ENCODE peak calls at places on chromosomes 13 and 19, in four cellular contexts. K, N, T and S are unnamed samples.

GRCh38 chr19:4206818-4207484 is 22.4 kb upstream of the EBI3 start:
- DNase-seq in K (no peak), T (no peak), N (peak; percentile 65), S (no peak)

GRCh38 chr19:34253711-34254551 is 423 bp upstream of the GARRE1 start:
- DNase-seq in T (no peak), K (peak; percentile 66), N (no peak), S (peak; percentile 95)

GRCh38 chr19:14073925-14074838 is 1.6 kb downstream of the MISP3 start:
- DNase-seq in K (no peak), N (no peak), T (peak; percentile 38), S (no peak)

GRCh38 chr19:11111771-11112144 is 22.5 kb downstream of the LDLR start:
- DNase-seq in K (no peak), T (no peak), N (no peak), S (no peak)

GRCh38 chr13:82654851-82655517 is 1227.3 kb downstream of the SLITRK1 start:
- DNase-seq in T (no peak), N (no peak), K (no peak), S (no peak)

GRCh38 chr19:13985771-13986347 is 20.3 kb downstream of the RFX1 start:
- DNase-seq in K (no peak), N (no peak), T (no peak), S (peak; percentile 47)

GRCh38 chr19:43555185-43555770 is 20.0 kb downstream of the XRCC1 start:
- DNase-seq in K (peak; percentile 62), N (peak; percentile 87), T (peak; percentile 75), S (peak; percentile 92)

GRCh38 chr19:1355974-1356865 is 27.5 kb upstream of the NDUFS7 start:
- DNase-seq in N (no peak), T (no peak), K (no peak), S (no peak)

GRCh38 chr19:50510700-50511068 is 307 bp downstream of the JOSD2 start:
- DNase-seq in N (no peak), K (no peak), T (no peak), S (no peak)

GRCh38 chr13:35881360-35881759 is 249.8 kb downstream of the DCLK1 start:
- DNase-seq in T (no peak), N (no peak), K (no peak), S (no peak)

GRCh38 chr13:25906211-25906661 is 145.6 kb downstream of the SHISA2 start:
- DNase-seq in T (no peak), K (no peak), N (no peak), S (no peak)

GRCh38 chr13:38103851-38104250 is 234.3 kb upstream of the TRPC4 start:
- DNase-seq in K (no peak), N (no peak), T (no peak), S (no peak)

GRCh38 chr13:41622545-41623429 is 165.4 kb downstream of the RGCC start:
- DNase-seq in K (no peak), N (no peak), T (no peak), S (no peak)

GRCh38 chr13:47858678-47859050 is 142.4 kb downstream of the SUCLA2 start:
- DNase-seq in N (no peak), K (no peak), T (no peak), S (no peak)

GRCh38 chr19:17977073-17977472 is 10.2 kb downstream of the KCNN1 start:
- DNase-seq in K (no peak), N (no peak), T (no peak), S (no peak)

GRCh38 chr19:45442927-45443461 is 19.3 kb upstream of the ERCC1 start:
- DNase-seq in N (no peak), T (peak; percentile 62), K (no peak), S (peak; percentile 38)

GRCh38 chr19:19485161-19485997 is 30.0 kb downstream of the TSSK6 start:
- DNase-seq in N (no peak), T (no peak), K (no peak), S (no peak)

GRCh38 chr13:44818428-44818827 is 170.8 kb downstream of the NUFIP1 start:
- DNase-seq in N (no peak), T (no peak), K (peak; percentile 24), S (no peak)

GRCh38 chr13:27174766-27175455 is 3.3 kb upstream of the USP12 start:
- DNase-seq in K (no peak), T (no peak), N (no peak), S (no peak)

GRCh38 chr19:15294591-15294990 is 37.7 kb downstream of the BRD4 start:
- DNase-seq in N (no peak), T (no peak), K (no peak), S (no peak)

GRCh38 chr13:101127741-101128353 is 288.5 kb downstream of the NALCN start:
- DNase-seq in K (peak; percentile 33), T (peak; percentile 14), N (peak; percentile 19), S (no peak)

GRCh38 chr13:97459215-97459772 is 25.3 kb downstream of the RAP2A start:
- DNase-seq in N (no peak), K (no peak), T (no peak), S (no peak)

GRCh38 chr13:33953203-33953602 is 135.3 kb downstream of the RFC3 start:
- DNase-seq in K (no peak), T (no peak), N (no peak), S (no peak)

GRCh38 chr13:34913040-34913439 is 29.0 kb upstream of the NBEA start:
- DNase-seq in T (no peak), N (no peak), K (no peak), S (peak; percentile 34)

GRCh38 chr19:55495646-55496349 is 7.6 kb downstream of the SSC5D start:
- DNase-seq in N (no peak), K (no peak), T (no peak), S (no peak)

GRCh38 chr13:65112123-65113075 is 2117.7 kb downstream of the PCDH9 start:
- DNase-seq in N (no peak), K (no peak), T (no peak), S (no peak)

GRCh38 chr13:33285420-33286124 is at the start of gene STARD13:
- DNase-seq in K (peak; percentile 92), N (peak; percentile 78), T (peak; percentile 10), S (peak; percentile 86)

GRCh38 chr19:8904597-8904996 is 72.4 kb downstream of the MBD3L1 start:
- DNase-seq in K (no peak), T (no peak), N (no peak), S (no peak)

GRCh38 chr19:2561895-2562294 is 86.0 kb downstream of the GADD45B start:
- DNase-seq in K (no peak), T (no peak), N (no peak), S (no peak)

GRCh38 chr19:16849168-16849567 is 20.0 kb downstream of the SIN3B start:
- DNase-seq in K (no peak), N (no peak), T (no peak), S (no peak)

GRCh38 chr19:42065051-42065450 is 5.0 kb downstream of the GRIK5 start:
- DNase-seq in T (no peak), N (no peak), K (no peak), S (no peak)

GRCh38 chr13:110702591-110703526 is 3.1 kb downstream of the CARS2 start:
- DNase-seq in N (no peak), T (no peak), K (no peak), S (no peak)

GRCh38 chr13:105670179-105671015 is 865.1 kb downstream of the EFNB2 start:
- DNase-seq in K (no peak), N (no peak), T (no peak), S (no peak)

GRCh38 chr19:40503300-40503699 is 36.5 kb downstream of the SPTBN4 start:
- DNase-seq in T (peak; percentile 49), K (no peak), N (no peak), S (peak; percentile 29)

GRCh38 chr19:2123682-2124387 is 27.1 kb downstream of the IZUMO4 start:
- DNase-seq in T (peak; percentile 54), K (no peak), N (no peak), S (peak; percentile 69)

DNA sequence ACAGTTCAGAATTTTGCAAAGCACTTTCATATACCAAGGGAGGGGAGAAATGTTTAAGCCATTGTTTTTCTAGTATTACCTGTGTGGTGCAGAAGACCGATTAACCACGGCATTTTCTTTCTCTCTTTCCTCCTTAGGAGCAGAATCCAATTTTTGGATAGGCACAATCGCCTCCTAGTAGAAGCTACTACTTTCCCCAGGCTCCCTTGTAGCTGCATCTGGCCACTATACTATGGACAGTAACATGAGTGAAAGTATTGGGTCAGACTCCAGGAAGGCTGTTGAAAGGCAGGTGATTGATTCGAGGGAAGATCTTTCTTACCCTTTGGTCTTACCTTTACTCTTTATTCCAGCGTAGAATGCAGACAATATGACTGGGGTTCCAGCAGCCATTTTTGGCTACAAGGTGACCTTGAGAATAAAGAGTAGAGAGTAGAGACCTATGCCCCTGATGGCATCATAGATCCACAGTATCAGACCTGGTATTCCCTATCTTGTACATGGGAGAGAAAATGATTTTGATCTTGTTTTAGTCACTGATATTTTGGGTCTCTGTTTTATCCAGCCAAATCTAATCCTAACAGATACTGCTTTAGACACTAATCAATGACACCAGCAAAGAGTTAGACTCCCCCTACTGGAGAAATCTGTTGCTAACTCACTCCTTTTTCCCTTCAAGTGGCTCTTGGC is 77.0 kb downstream of the LRRC63 start:
- DNase-seq in N (peak; percentile 8), K (peak; percentile 27), T (peak; percentile 39), S (no peak)
- TF ChIP-seq NR3C1 in N (no peak), K (no peak), T (no peak), S (no peak)

GRCh38 chr19:9935409-9936062 is 779 bp downstream of the OLFM2 start:
- DNase-seq in T (no peak), N (no peak), K (no peak), S (peak; percentile 29)
- TF ChIP-seq NR3C1 in T (no peak), N (no peak), K (no peak), S (no peak)

GRCh38 chr19:38743394-38744297 is 628 bp downstream of the CAPN12 start:
- DNase-seq in K (no peak), T (no peak), N (no peak), S (no peak)
- TF ChIP-seq NR3C1 in K (no peak), T (no peak), N (no peak), S (no peak)

GRCh38 chr13:102400619-102401125 is 1.2 kb downstream of the FGF14 start:
- DNase-seq in N (no peak), K (no peak), T (no peak), S (peak; percentile 32)
- TF ChIP-seq NR3C1 in N (no peak), K (no peak), T (no peak), S (no peak)

DNA sequence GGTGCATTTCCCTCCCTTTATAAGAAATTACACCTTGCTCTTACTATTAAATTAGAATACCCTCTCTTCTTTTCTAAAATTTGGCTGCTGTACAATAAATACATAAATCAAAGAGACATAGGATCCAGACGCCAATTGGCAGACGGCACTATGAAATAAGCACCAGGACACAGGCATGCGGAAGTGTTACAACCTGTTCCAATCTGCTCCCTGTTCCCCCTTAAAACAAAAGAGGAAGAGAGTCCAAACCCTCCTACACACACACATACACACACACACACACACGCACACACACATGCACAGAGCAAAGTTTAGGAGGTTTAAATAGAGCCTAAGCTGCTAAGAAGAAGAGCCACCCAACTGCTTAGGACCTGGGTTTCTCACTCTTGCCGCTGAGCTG is 75.6 kb upstream of the ZNF507 start:
- DNase-seq in K (no peak), T (no peak), N (no peak), S (no peak)
- TF ChIP-seq NR3C1 in K (no peak), T (no peak), N (no peak), S (no peak)